ENCODE peak calls at places on chromosomes 6 and 20, in six cellular contexts. G is left lung, V is B cell, F is GM06990, P is HFF-Myc, B is nephron progenitor cell. O is an unnamed sample.
A peak's percentile ranks its signal among the peaks of the same experiment; 100 is the strongest.

GRCh38 chr6:22598386-22598785 is 29.0 kb downstream of the HDGFL1 start:
- DNase-seq in F (no peak), P (no peak), B (no peak), V (no peak), G (no peak), O (no peak)

GRCh38 chr20:11876555-11876954 is 41.1 kb upstream of the BTBD3 start:
- DNase-seq in P (no peak), G (no peak), V (no peak), B (no peak), F (no peak), O (no peak)

GRCh38 chr6:40164345-40164755 is 230.1 kb upstream of the MOCS1 start:
- DNase-seq in G (no peak), V (no peak), P (no peak), F (no peak), B (no peak), O (no peak)

GRCh38 chr20:36550797-36551299 is 9.5 kb downstream of the MYL9 start:
- DNase-seq in F (no peak), G (no peak), V (no peak), B (no peak), P (no peak), O (no peak)

GRCh38 chr6:514396-514973 is 122.9 kb downstream of the IRF4 start:
- DNase-seq in B (no peak), P (no peak), G (no peak), V (no peak), F (no peak), O (no peak)

GRCh38 chr6:155130161-155130853 is 133.5 kb upstream of the CLDN20 start:
- DNase-seq in B (no peak), F (no peak), V (no peak), P (no peak), G (no peak), O (no peak)

GRCh38 chr6:98929498-98930060 is 18.2 kb downstream of the FBXL4 start:
- DNase-seq in V (no peak), P (peak; percentile 35), G (no peak), B (no peak), F (no peak), O (no peak)

GRCh38 chr6:12010635-12011275 is 1.4 kb upstream of the HIVEP1 start:
- DNase-seq in F (peak; percentile 81), G (peak; percentile 88), V (no peak), P (no peak), B (peak; percentile 68), O (peak; percentile 61)

GRCh38 chr6:6631526-6632276 is 43.2 kb downstream of the LY86 start:
- DNase-seq in F (no peak), V (no peak), P (no peak), G (no peak), B (no peak), O (no peak)

GRCh38 chr6:44668391-44668930 is 281.0 kb downstream of the CDC5L start:
- DNase-seq in F (no peak), G (no peak), B (no peak), P (no peak), V (peak; percentile 36), O (no peak)

GRCh38 chr6:144485531-144485930 is 200.4 kb downstream of the UTRN start:
- DNase-seq in V (no peak), P (no peak), B (no peak), G (no peak), F (no peak), O (no peak)

GRCh38 chr20:24443436-24443835 is 26.0 kb upstream of the SYNDIG1 start:
- DNase-seq in G (no peak), B (no peak), P (no peak), V (no peak), F (no peak), O (no peak)

GRCh38 chr6:130625825-130626500 is 201.2 kb upstream of the SMLR1 start:
- DNase-seq in F (peak; percentile 50), P (peak; percentile 66), B (no peak), V (no peak), G (no peak), O (no peak)

GRCh38 chr20:23254505-23254904 is 96.1 kb upstream of the NXT1 start:
- DNase-seq in B (no peak), G (no peak), F (no peak), P (no peak), V (no peak), O (no peak)

GRCh38 chr6:122361314-122361979 is 38.0 kb upstream of the HSF2 start:
- DNase-seq in V (no peak), F (no peak), B (no peak), P (no peak), G (peak; percentile 25), O (no peak)

GRCh38 chr20:43755390-43755789 is 28.6 kb upstream of the GTSF1L start:
- DNase-seq in P (no peak), V (no peak), F (no peak), G (no peak), B (no peak), O (no peak)

GRCh38 chr6:116511424-116512131 is at the start of gene CALHM5:
- DNase-seq in P (peak; percentile 80), G (no peak), B (no peak), V (no peak), F (no peak), O (no peak)

GRCh38 chr20:43603124-43603523 is 12.4 kb downstream of the IFT52 start:
- DNase-seq in G (no peak), P (no peak), B (no peak), F (no peak), V (no peak), O (no peak)

GRCh38 chr20:59308493-59309201 is 8.2 kb downstream of the EDN3 start:
- DNase-seq in G (no peak), P (no peak), F (no peak), B (no peak), V (no peak), O (no peak)

GRCh38 chr6:65706436-65706835 is 590 bp downstream of the EYS start:
- DNase-seq in V (no peak), B (no peak), G (no peak), P (no peak), F (no peak), O (no peak)

GRCh38 chr6:35354361-35355135 is 12.2 kb downstream of the PPARD start:
- DNase-seq in P (no peak), V (no peak), F (no peak), G (no peak), B (no peak), O (no peak)

GRCh38 chr20:6626805-6627204 is 140.7 kb upstream of the BMP2 start:
- DNase-seq in B (no peak), G (no peak), P (no peak), V (no peak), F (no peak), O (no peak)

GRCh38 chr20:17615645-17616479 is 46.0 kb downstream of the DSTN start:
- DNase-seq in V (no peak), P (no peak), G (peak; percentile 73), F (no peak), B (no peak), O (no peak)

GRCh38 chr6:130322673-130323268 is 43.0 kb upstream of the TMEM200A start:
- DNase-seq in F (no peak), V (peak; percentile 59), B (peak; percentile 33), G (no peak), P (peak; percentile 50), O (peak; percentile 18)

GRCh38 chr20:36311854-36312723 is 6.0 kb downstream of the DLGAP4 start:
- DNase-seq in B (no peak), P (no peak), G (no peak), F (no peak), V (no peak), O (no peak)

GRCh38 chr6:137494281-137494966 is at the start of gene OLIG3:
- DNase-seq in V (no peak), B (no peak), P (no peak), G (no peak), F (no peak), O (no peak)

GRCh38 chr6:164184410-164184809 is 769.9 kb downstream of the QKI start:
- DNase-seq in P (no peak), B (no peak), V (no peak), F (no peak), G (no peak), O (no peak)
- TF ChIP-seq CTCF in P (no peak), B (no peak), V (no peak), F (no peak), G (no peak), O (no peak)

GRCh38 chr6:151276112-151276745 is 36.5 kb downstream of the AKAP12 start:
- DNase-seq in G (no peak), P (no peak), V (no peak), B (peak; percentile 22), F (no peak), O (no peak)
- TF ChIP-seq CTCF in G (no peak), P (no peak), V (no peak), B (no peak), F (no peak), O (no peak)

DNA sequence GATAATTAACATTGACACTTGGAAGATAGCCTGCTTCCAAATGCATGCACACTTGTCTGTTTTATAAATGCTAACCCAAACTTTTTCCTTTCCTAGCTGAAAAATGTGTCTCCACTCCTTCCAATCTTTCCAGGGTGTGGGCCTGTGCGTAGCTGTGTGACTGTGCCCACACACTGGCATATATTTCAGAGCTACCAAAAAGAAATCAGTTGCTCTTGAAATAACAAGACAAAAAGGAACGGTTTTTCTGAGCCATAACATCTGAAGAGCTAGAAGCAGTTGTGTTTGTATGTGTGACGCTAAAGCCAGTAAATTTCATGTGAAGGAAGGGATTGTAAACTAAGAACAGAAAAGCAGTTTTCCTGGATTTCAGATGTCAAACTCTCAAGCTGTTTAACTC is 90.6 kb downstream of the FOXO3 start:
- DNase-seq in G (no peak), F (no peak), V (no peak), P (no peak), B (no peak), O (no peak)
- TF ChIP-seq CTCF in G (no peak), F (no peak), V (no peak), P (no peak), B (no peak), O (no peak)

DNA sequence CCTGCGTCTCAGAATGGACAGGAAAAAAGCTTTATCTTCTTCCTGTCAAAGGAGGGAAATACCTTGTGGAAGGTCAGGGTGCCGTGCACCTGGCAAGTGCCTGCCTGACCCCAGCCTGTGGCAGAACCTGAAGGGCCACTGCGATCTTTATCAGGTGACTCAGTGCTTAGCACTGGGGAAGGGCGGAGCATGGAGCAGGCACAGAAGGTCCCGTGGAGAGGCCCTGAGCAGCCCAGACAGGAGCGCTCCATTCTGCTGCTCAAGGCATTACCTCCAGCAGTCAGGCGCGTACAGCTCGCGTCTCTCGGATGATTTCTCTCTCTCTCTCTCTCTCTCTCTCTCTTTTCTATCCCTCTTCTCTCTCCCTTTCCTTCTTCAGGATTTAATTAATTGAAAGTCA is 31.7 kb downstream of the FOXC1 start:
- DNase-seq in P (no peak), B (no peak), G (peak; percentile 82), V (no peak), F (no peak), O (no peak)
- TF ChIP-seq CTCF in P (no peak), B (no peak), G (no peak), V (no peak), F (no peak), O (no peak)

DNA sequence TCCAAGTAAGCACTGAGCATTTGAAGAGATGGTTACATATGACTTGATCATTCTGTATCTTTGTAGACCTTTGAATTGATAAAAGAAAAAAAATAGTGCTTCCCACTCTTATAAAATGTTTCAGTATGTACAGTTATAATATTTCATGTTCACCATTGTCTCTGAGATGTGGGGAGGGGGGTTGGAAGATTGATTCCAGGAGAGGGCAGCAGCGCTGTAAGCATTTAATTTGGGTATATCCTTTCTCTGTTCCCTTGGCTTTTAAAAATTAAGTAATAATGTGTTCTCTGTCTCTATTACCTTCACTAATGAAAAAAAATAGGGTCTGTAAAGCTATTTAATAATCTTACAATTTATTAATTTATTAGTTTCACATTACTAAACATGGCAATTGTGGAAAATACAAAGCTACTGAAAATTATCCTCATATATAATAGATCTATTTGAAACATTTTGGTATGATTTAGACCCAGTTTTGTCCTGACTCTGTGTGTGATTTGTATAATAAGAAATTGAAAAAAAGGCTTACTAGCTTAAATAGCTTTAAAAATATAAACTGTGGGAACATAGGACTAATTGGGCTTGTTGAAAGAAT is 341.2 kb downstream of the CDKAL1 start:
- DNase-seq in F (no peak), P (no peak), V (no peak), G (no peak), B (no peak), O (peak; percentile 8)
- TF ChIP-seq CTCF in F (peak; percentile 22), P (peak; percentile 45), V (no peak), G (no peak), B (peak; percentile 23), O (peak; percentile 58)

O was measured in neural crest cell.